ENCODE peak calls at places on chromosomes 6 and 20, in six cellular contexts. O, N, Y, B, P and A are unnamed samples.

GRCh38 chr20:3751664-3752385 is 15.7 kb downstream of the ADISSP start:
- DNase-seq in O (no peak), N (peak; percentile 83), Y (no peak), B (no peak), P (no peak), A (no peak)

GRCh38 chr6:106253194-106253593 is 72.4 kb downstream of the ATG5 start:
- DNase-seq in O (no peak), N (no peak), Y (no peak), B (no peak), P (no peak), A (peak; percentile 68)

GRCh38 chr6:144423167-144423566 is 138.0 kb downstream of the UTRN start:
- DNase-seq in O (no peak), N (no peak), Y (no peak), B (no peak), P (no peak), A (no peak)

GRCh38 chr6:20001286-20001685 is 164.1 kb downstream of the ID4 start:
- DNase-seq in O (no peak), N (no peak), Y (peak; percentile 84), B (no peak), P (no peak), A (no peak)

GRCh38 chr6:160024152-160024551 is 55.3 kb downstream of the IGF2R start:
- DNase-seq in O (no peak), N (no peak), Y (no peak), B (no peak), P (no peak), A (no peak)

GRCh38 chr6:82588020-82588419 is 224.4 kb downstream of the TPBG start:
- DNase-seq in O (no peak), N (no peak), Y (no peak), B (no peak), P (no peak), A (no peak)

GRCh38 chr6:38460216-38460615 is 179.5 kb downstream of the BTBD9 start:
- DNase-seq in O (no peak), N (no peak), Y (no peak), B (no peak), P (no peak), A (no peak)

GRCh38 chr6:144418969-144419545 is 133.9 kb downstream of the UTRN start:
- DNase-seq in O (no peak), N (no peak), Y (no peak), B (no peak), P (no peak), A (no peak)

GRCh38 chr6:45454008-45454911 is 76.5 kb upstream of the SUPT3H start:
- DNase-seq in O (no peak), N (no peak), Y (no peak), B (peak; percentile 78), P (no peak), A (no peak)

GRCh38 chr20:18705906-18706305 is 107.7 kb upstream of the SCP2D1 start:
- DNase-seq in O (no peak), N (no peak), Y (no peak), B (no peak), P (no peak), A (no peak)

GRCh38 chr20:38143646-38144554 is 21.2 kb downstream of the TGM2 start:
- DNase-seq in O (peak; percentile 54), N (peak; percentile 93), Y (peak; percentile 62), B (peak; percentile 99), P (peak; percentile 78), A (peak; percentile 97)

GRCh38 chr6:106184629-106185028 is 98.5 kb downstream of the PRDM1 start:
- DNase-seq in O (no peak), N (no peak), Y (no peak), B (no peak), P (no peak), A (no peak)

DNA sequence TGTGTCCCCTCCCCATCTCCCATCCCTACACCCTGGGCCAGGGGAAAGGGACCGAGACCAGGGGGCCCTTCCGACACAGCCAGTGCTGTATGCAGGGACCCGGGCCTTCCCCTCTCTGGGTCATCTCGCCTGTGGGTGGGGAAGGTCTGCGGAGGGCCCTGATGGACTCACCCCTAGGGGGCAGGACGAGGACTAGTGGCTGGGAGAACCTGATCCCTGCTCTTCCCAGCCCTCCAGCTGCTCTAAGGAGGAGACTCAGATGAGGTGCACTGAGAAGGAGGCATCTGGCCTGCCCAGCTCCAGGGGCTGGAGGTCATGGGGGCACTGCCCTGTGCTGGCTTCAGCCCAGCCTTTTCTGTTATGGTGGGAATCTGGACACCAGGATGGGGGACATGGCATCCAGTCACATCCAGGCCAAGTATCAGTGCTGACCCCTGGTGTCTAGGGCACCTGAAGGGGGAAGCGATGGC is 735 bp downstream of the MYL9 start:
- DNase-seq in O (peak; percentile 69), N (peak; percentile 71), Y (peak; percentile 62), B (no peak), P (no peak), A (no peak)
- TF ChIP-seq CTCF in O (peak; percentile 77), N (peak; percentile 62), Y (peak; percentile 75), B (peak; percentile 48), P (peak; percentile 62), A (peak; percentile 64)

GRCh38 chr6:165714907-165715306 is 51.9 kb upstream of the PDE10A start:
- DNase-seq in O (no peak), N (peak; percentile 50), Y (no peak), B (no peak), P (no peak), A (no peak)

GRCh38 chr6:165715428-165715827 is 52.4 kb upstream of the PDE10A start:
- DNase-seq in O (no peak), N (no peak), Y (no peak), B (no peak), P (no peak), A (no peak)

GRCh38 chr6:165718486-165718885 is 55.4 kb upstream of the PDE10A start:
- DNase-seq in O (no peak), N (no peak), Y (no peak), B (no peak), P (no peak), A (no peak)

GRCh38 chr6:165716886-165717285 is 53.8 kb upstream of the PDE10A start:
- DNase-seq in O (no peak), N (no peak), Y (no peak), B (peak; percentile 37), P (no peak), A (no peak)

DNA sequence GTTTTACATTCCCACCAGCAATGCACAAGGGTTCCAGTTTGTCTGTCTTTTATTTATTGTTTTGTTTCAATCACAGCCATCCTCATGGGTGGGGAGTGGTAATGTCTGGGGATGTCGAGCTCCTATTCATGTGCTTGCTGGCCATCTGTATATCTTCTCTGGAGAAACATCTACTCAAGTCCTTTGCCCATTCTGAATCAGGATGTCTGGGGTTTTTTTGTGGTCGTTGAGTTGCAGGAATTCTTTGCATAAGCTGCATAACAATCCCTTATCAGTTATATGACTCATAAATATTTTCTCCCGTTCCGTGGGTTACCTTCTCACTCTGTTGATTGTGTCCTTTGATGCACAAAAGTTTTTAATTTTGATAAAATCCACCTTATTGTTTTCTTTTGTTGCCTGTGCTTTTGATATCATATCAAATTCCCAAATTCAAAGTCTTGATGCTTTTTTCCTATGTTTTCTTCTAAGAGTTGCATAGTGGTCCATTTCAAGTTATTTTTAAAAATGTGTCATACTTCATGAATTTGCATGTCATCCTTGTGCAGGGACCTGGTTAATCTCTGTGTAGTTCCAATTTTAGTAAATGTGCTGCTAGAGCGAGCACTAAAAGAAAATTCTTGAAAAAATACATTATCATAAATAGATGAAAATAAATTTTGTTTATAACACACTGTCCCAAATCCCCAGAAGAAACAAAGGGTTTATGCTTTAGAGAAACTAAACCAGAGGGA is 54.9 kb upstream of the PDE10A start:
- DNase-seq in O (no peak), N (no peak), Y (no peak), B (peak; percentile 41), P (no peak), A (peak; percentile 50)
- H3K27me3 ChIP-seq in O (peaks cover 10% of the 10 kb centered on the region), N (no peaks in the 10 kb centered on the region), Y (peaks cover 94% of the 10 kb centered on the region), B (peaks cover 66% of the 10 kb centered on the region), P (no peaks in the 10 kb centered on the region), A (no peaks in the 10 kb centered on the region)

DNA sequence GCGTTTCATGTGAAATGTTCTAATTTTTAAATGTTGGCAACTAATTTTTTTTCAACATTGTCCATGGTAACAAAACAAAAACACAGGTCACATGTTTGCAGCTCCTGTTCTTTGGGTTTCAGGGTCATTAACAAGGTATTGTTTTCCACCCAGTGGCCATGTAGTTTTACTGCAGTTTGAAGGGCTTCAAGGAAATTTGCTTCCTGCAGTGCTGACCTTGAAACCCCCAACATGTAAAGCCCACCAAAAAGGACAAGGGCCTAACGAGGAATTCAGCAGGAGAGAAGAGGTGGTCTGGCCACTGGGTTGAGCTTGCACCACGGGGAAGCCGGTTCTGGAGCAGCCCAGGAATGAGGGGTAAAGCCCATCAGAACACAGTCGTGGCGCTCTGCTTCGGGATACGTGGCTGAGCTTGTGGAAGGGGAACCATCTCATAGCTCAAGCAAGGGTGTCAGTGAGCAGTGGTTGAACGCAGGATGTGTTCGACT is 13.9 kb upstream of the KLHL31 start:
- DNase-seq in O (peak; percentile 20), N (no peak), Y (peak; percentile 36), B (peak; percentile 52), P (no peak), A (peak; percentile 10)
- TF ChIP-seq CTCF in O (peak; percentile 43), N (no peak), Y (peak; percentile 70), B (peak; percentile 51), P (no peak), A (peak; percentile 35)

GRCh38 chr20:57474191-57474590 is 50.7 kb downstream of the CTCFL start:
- DNase-seq in O (no peak), N (peak; percentile 19), Y (no peak), B (no peak), P (no peak), A (no peak)
- H3K27me3 ChIP-seq in O (no peaks in the 10 kb centered on the region), N (no peaks in the 10 kb centered on the region), Y (no peaks in the 10 kb centered on the region), B (peaks cover 87% of the 10 kb centered on the region), P (no peaks in the 10 kb centered on the region), A (peaks cover 25% of the 10 kb centered on the region)

GRCh38 chr6:27867051-27867940 is 44.9 kb downstream of the OR2B2 start:
- DNase-seq in O (peak; percentile 63), N (peak; percentile 72), Y (peak; percentile 67), B (no peak), P (no peak), A (no peak)
- TF ChIP-seq CTCF in O (no peak), N (no peak), Y (no peak), B (no peak), P (no peak), A (no peak)

GRCh38 chr20:1203630-1204029 is 376 bp downstream of the C20orf202 start:
- DNase-seq in O (no peak), N (no peak), Y (no peak), B (no peak), P (no peak), A (no peak)
- H3K27me3 ChIP-seq in O (no peaks in the 10 kb centered on the region), N (no peaks in the 10 kb centered on the region), Y (no peaks in the 10 kb centered on the region), B (peaks cover 25% of the 10 kb centered on the region), P (no peaks in the 10 kb centered on the region), A (peaks cover 12% of the 10 kb centered on the region)

DNA sequence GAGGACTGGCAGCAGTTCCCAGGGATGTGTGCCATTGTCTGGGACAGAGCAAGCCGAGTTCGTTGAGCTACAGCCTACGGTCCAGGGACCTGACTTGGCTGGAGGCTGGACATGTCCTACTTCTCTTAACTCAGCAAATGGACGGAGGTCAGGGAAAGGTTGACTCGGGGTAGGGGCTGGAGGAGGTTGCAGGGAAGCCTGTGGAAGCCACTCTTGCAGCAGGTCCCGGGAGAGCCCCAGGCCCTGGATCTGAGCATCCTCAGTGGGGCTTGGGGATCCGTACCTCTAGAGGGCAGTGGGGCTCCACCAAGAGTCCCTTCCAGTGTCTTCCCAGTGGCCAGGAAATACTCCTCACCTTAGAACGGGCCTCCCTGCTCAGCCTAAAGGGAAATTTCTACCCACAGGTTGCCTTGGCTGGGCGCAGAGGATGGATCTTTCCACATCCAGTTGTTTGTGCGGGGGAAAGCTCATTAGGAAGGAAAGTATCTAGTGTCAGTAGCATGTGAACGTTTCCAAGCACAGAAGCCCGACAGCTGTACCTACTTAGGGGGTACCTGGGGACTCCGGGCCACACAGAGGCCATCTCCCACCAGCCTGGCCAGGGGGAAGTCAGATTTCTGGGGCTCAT is 170.2 kb downstream of the NFATC2 start:
- DNase-seq in O (peak; percentile 71), N (peak; percentile 76), Y (peak; percentile 33), B (peak; percentile 52), P (no peak), A (no peak)
- TF ChIP-seq CTCF in O (peak; percentile 89), N (peak; percentile 89), Y (peak; percentile 70), B (peak; percentile 92), P (peak; percentile 80), A (peak; percentile 91)